ENCODE peak calls at places on chromosomes 4 and X, in six cellular contexts. N is HCEC 1CT, B is left ventricle myocardium superior, U is HEK293T, Z is LoVo, J is T-cell. T is an unnamed sample.

GRCh38 chr4:175776217-175776616 is 35.8 kb downstream of the GPM6A start:
- DNase-seq in N (no peak), B (no peak), U (no peak), Z (no peak), J (no peak), T (no peak)

GRCh38 chr4:38015886-38016515 is 55.8 kb downstream of the PTTG2 start:
- DNase-seq in N (no peak), B (no peak), U (no peak), Z (no peak), J (no peak), T (no peak)

GRCh38 chrX:40503094-40503493 is 77.7 kb upstream of the ATP6AP2 start:
- DNase-seq in N (no peak), B (no peak), U (no peak), Z (no peak), J (no peak), T (no peak)

GRCh38 chr4:146335763-146336412 is 121.5 kb downstream of the REELD1 start:
- DNase-seq in N (no peak), B (no peak), U (no peak), Z (peak), J (no peak), T (no peak)

GRCh38 chr4:118757761-118758213 is 72.6 kb downstream of the METTL14 start:
- DNase-seq in N (peak), B (no peak), U (no peak), Z (no peak), J (no peak), T (no peak)

GRCh38 chr4:39526810-39527295 is 386 bp downstream of the UGDH start:
- DNase-seq in N (no peak), B (no peak), U (no peak), Z (no peak), J (no peak), T (no peak)

GRCh38 chr4:115260195-115260594 is 146.8 kb upstream of the NDST4 start:
- DNase-seq in N (no peak), B (no peak), U (no peak), Z (no peak), J (no peak), T (no peak)

GRCh38 chrX:12721042-12721441 is 70.2 kb upstream of the PRPS2 start:
- DNase-seq in N (no peak), B (no peak), U (peak), Z (no peak), J (no peak), T (no peak)

GRCh38 chr4:76856183-76856969 is 41.6 kb downstream of the SOWAHB start:
- DNase-seq in N (peak), B (no peak), U (peak), Z (peak), J (no peak), T (no peak)

GRCh38 chr4:120327276-120327675 is 260.6 kb upstream of the MAD2L1 start:
- DNase-seq in N (no peak), B (no peak), U (no peak), Z (no peak), J (no peak), T (no peak)

GRCh38 chr4:78417603-78418002 is 134.0 kb upstream of the ANXA3 start:
- DNase-seq in N (no peak), B (no peak), U (no peak), Z (no peak), J (no peak), T (no peak)

GRCh38 chrX:114717921-114718320 is 134.0 kb downstream of the HTR2C start:
- DNase-seq in N (no peak), B (no peak), U (peak), Z (no peak), J (no peak), T (no peak)

GRCh38 chrX:113920661-113921060 is 663.2 kb upstream of the HTR2C start:
- DNase-seq in N (no peak), B (no peak), U (no peak), Z (no peak), J (no peak), T (no peak)

GRCh38 chr4:38366451-38366850 is 297.5 kb upstream of the KLF3 start:
- DNase-seq in N (no peak), B (peak), U (no peak), Z (peak), J (no peak), T (peak)

GRCh38 chrX:54786972-54787371 is 11.1 kb downstream of the ITIH6 start:
- DNase-seq in N (no peak), B (no peak), U (no peak), Z (peak), J (no peak), T (no peak)

GRCh38 chr4:53497446-53498069 is 93.7 kb downstream of the LNX1 start:
- DNase-seq in N (no peak), B (peak), U (no peak), Z (no peak), J (no peak), T (peak)

GRCh38 chr4:55545133-55545532 is 1.6 kb downstream of the CLOCK start:
- DNase-seq in N (no peak), B (no peak), U (no peak), Z (peak), J (no peak), T (no peak)

GRCh38 chr4:22471419-22471818 is 44.4 kb downstream of the ADGRA3 start:
- DNase-seq in N (no peak), B (no peak), U (no peak), Z (no peak), J (no peak), T (no peak)

GRCh38 chr4:13982008-13982407 is 354.5 kb upstream of the BOD1L1 start:
- DNase-seq in N (no peak), B (no peak), U (no peak), Z (no peak), J (no peak), T (no peak)

GRCh38 chr4:121198261-121198660 is 34.1 kb upstream of the TNIP3 start:
- DNase-seq in N (no peak), B (no peak), U (no peak), Z (no peak), J (no peak), T (no peak)

GRCh38 chr4:8409271-8410065 is 31.1 kb downstream of the ACOX3 start:
- DNase-seq in N (no peak), B (peak), U (no peak), Z (no peak), J (peak), T (peak)

GRCh38 chrX:128781506-128781905 is 729.3 kb upstream of the ACTRT1 start:
- DNase-seq in N (no peak), B (no peak), U (peak), Z (no peak), J (no peak), T (peak)

GRCh38 chr4:17722361-17722710 is 59.1 kb downstream of the FAM184B start:
- DNase-seq in N (no peak), B (no peak), U (no peak), Z (no peak), J (no peak), T (no peak)

GRCh38 chrX:18927558-18927957 is 56.4 kb downstream of the PHKA2 start:
- DNase-seq in N (no peak), B (no peak), U (no peak), Z (no peak), J (no peak), T (no peak)